ENCODE peak calls at places on chromosomes 13 and 19, in six cellular contexts. One of them, this sample, is unnamed.

GRCh38 chr13:103312467-103312866 is 246.2 kb upstream of the SLC10A2 start:
- DNase-seq in GM23338: no peak
- DNase-seq in progenitor cell of endocrine pancreas: no peak
- DNase-seq in ovary: no peak
- DNase-seq in psoas muscle: no peak
- DNase-seq in natural killer cell: no peak
- DNase-seq in this sample: no peak

GRCh38 chr19:29680447-29680846 is 15.2 kb downstream of the PLEKHF1 start:
- DNase-seq in GM23338: no peak
- DNase-seq in natural killer cell: peak
- DNase-seq in ovary: no peak
- DNase-seq in progenitor cell of endocrine pancreas: no peak
- DNase-seq in psoas muscle: peak
- DNase-seq in this sample: peak

GRCh38 chr13:40484981-40485380 is 181.5 kb downstream of the FOXO1 start:
- DNase-seq in progenitor cell of endocrine pancreas: no peak
- DNase-seq in psoas muscle: no peak
- DNase-seq in GM23338: no peak
- DNase-seq in ovary: no peak
- DNase-seq in natural killer cell: no peak
- DNase-seq in this sample: peak

GRCh38 chr13:24671367-24672117 is 8.7 kb upstream of the ATP12A start:
- DNase-seq in GM23338: peak
- DNase-seq in psoas muscle: no peak
- DNase-seq in natural killer cell: no peak
- DNase-seq in ovary: peak
- DNase-seq in progenitor cell of endocrine pancreas: no peak
- DNase-seq in this sample: no peak

GRCh38 chr13:46160474-46161066 is 21.4 kb downstream of the LCP1 start:
- DNase-seq in natural killer cell: no peak
- DNase-seq in psoas muscle: no peak
- DNase-seq in ovary: no peak
- DNase-seq in GM23338: peak
- DNase-seq in progenitor cell of endocrine pancreas: no peak
- DNase-seq in this sample: no peak

GRCh38 chr19:55525289-55526101 is 11.4 kb downstream of the SBK2 start:
- DNase-seq in psoas muscle: no peak
- DNase-seq in GM23338: no peak
- DNase-seq in progenitor cell of endocrine pancreas: no peak
- DNase-seq in natural killer cell: no peak
- DNase-seq in ovary: no peak
- DNase-seq in this sample: no peak

GRCh38 chr19:40603071-40603718 is 2.0 kb downstream of the LTBP4 start:
- DNase-seq in progenitor cell of endocrine pancreas: no peak
- DNase-seq in psoas muscle: no peak
- DNase-seq in ovary: peak
- DNase-seq in natural killer cell: no peak
- DNase-seq in GM23338: peak
- DNase-seq in this sample: no peak

GRCh38 chr13:110697842-110698241 is 8.1 kb downstream of the CARS2 start:
- DNase-seq in progenitor cell of endocrine pancreas: no peak
- DNase-seq in psoas muscle: no peak
- DNase-seq in ovary: no peak
- DNase-seq in GM23338: no peak
- DNase-seq in natural killer cell: no peak
- DNase-seq in this sample: no peak

GRCh38 chr13:38900188-38900587 is 90.4 kb downstream of the STOML3 start:
- DNase-seq in progenitor cell of endocrine pancreas: no peak
- DNase-seq in psoas muscle: no peak
- DNase-seq in ovary: no peak
- DNase-seq in GM23338: peak
- DNase-seq in natural killer cell: no peak
- DNase-seq in this sample: no peak

GRCh38 chr19:34041922-34042521 is 130.3 kb upstream of the LSM14A start:
- DNase-seq in ovary: peak
- DNase-seq in natural killer cell: peak
- DNase-seq in GM23338: peak
- DNase-seq in psoas muscle: peak
- DNase-seq in progenitor cell of endocrine pancreas: peak
- DNase-seq in this sample: peak

GRCh38 chr13:100954430-100955361 is 280.1 kb upstream of the TMTC4 start:
- DNase-seq in natural killer cell: no peak
- DNase-seq in GM23338: no peak
- DNase-seq in ovary: no peak
- DNase-seq in progenitor cell of endocrine pancreas: no peak
- DNase-seq in psoas muscle: no peak
- DNase-seq in this sample: no peak

GRCh38 chr13:29801737-29802305 is 48.6 kb downstream of the UBL3 start:
- DNase-seq in psoas muscle: no peak
- DNase-seq in natural killer cell: no peak
- DNase-seq in progenitor cell of endocrine pancreas: no peak
- DNase-seq in ovary: no peak
- DNase-seq in GM23338: peak
- DNase-seq in this sample: no peak

DNA sequence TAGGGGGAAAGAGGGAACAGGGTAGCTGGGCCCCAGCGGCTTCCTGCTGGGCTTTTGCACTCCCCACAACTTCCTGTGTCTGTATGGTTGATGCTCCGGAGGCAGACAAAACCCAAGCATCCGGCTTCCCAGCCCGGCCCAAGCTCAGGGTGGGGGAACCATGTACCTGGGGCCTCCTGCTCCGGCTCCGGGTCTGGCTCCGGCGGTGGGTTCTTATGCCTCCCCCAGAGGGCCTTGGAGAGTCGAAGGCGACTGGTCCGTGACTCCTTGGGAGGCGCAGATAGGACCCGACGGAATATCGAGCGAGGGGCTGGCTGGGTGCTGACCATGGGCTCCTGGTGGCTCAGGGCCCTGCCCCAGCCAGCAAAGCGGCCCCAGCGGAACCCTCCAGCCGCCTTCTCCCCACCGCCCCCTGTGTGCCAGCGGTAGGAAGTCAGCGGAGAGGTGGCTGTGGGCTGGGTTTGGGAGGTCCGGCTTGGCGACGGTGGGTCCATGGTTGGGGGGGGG is 426 bp downstream of the RASAL3 start:
- DNase-seq in ovary: no peak
- DNase-seq in natural killer cell: peak
- DNase-seq in progenitor cell of endocrine pancreas: no peak
- DNase-seq in psoas muscle: no peak
- DNase-seq in GM23338: peak
- DNase-seq in this sample: peak
- TF ChIP-seq CTCF in ovary: no peak
- TF ChIP-seq CTCF in natural killer cell: no peak
- TF ChIP-seq CTCF in progenitor cell of endocrine pancreas: no peak
- TF ChIP-seq CTCF in psoas muscle: no peak
- TF ChIP-seq CTCF in GM23338: peak
- TF ChIP-seq CTCF in this sample: no peak

DNA sequence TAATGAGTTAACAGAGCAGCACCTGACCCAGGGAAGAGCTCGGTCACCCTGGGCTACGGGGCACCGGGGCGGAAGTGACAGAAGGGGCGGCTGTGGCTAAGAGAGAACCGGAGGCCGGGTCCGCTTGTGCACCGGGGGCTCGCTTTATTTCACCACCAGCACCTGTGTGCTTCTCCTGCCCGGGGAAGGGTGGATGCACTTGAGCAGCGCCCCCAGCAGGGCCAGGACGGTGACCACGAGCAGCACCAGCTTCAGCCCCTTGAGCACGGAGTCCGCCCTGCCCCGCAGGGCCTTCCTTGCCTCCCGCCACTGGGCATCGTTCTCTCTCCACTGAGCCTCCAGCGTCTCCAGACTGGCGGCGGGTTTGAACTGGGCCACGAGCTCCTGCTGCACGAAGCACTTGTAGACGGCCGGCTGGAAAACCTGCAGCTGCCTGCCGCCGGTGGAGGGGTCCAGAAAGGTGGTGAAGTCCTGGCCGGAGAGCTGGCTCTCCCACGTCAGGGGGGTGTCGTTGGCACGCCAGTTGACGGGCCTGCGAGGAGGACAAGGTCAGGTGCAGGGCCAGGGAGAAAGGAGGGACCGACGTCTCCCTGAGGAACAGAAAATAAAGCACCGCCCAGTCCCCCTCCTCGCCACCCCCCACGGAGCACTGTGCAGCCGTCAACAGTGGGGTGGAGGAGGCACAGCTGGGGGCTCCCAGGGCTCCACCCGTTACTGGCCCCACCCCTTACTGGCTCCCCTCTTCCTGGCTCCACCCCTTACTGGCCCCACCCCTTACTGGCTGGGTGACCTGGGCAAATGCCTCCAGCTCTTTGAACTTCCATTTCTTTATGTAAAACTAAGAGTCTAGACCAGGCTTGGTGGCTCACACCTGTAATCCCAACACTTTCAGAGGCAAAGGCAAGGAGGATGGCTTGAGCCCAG is 3.6 kb downstream of the FAM187B start:
- DNase-seq in natural killer cell: peak
- DNase-seq in GM23338: peak
- DNase-seq in progenitor cell of endocrine pancreas: no peak
- DNase-seq in ovary: no peak
- DNase-seq in psoas muscle: no peak
- DNase-seq in this sample: no peak
- TF ChIP-seq CTCF in natural killer cell: no peak
- TF ChIP-seq CTCF in GM23338: peak
- TF ChIP-seq CTCF in progenitor cell of endocrine pancreas: no peak
- TF ChIP-seq CTCF in ovary: no peak
- TF ChIP-seq CTCF in psoas muscle: no peak
- TF ChIP-seq CTCF in this sample: no peak

DNA sequence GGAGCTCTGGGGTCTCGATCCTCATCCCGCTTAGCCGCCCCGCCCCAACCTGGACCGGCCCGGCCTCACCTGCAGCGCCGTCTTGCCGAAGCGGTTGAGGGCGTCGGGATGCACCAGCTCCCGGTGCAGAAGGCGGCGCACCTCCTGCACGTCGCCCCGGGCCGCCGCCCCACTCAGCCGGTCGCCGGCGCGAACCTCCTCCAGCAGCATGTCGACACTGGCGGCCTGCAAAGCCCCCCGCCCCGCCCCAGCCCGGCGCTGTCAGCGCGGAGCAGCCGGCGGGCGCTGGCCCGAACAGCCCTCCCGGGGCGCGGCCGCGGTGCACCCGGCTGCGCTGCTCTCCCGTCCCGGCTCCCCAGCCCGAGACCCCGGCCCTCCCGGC is 344 bp downstream of the CDKN2D start:
- DNase-seq in GM23338: peak
- DNase-seq in ovary: no peak
- DNase-seq in psoas muscle: peak
- DNase-seq in progenitor cell of endocrine pancreas: no peak
- DNase-seq in natural killer cell: no peak
- DNase-seq in this sample: peak
- TF ChIP-seq CTCF in GM23338: peak
- TF ChIP-seq CTCF in ovary: no peak
- TF ChIP-seq CTCF in psoas muscle: no peak
- TF ChIP-seq CTCF in progenitor cell of endocrine pancreas: peak
- TF ChIP-seq CTCF in natural killer cell: no peak
- TF ChIP-seq CTCF in this sample: no peak

DNA sequence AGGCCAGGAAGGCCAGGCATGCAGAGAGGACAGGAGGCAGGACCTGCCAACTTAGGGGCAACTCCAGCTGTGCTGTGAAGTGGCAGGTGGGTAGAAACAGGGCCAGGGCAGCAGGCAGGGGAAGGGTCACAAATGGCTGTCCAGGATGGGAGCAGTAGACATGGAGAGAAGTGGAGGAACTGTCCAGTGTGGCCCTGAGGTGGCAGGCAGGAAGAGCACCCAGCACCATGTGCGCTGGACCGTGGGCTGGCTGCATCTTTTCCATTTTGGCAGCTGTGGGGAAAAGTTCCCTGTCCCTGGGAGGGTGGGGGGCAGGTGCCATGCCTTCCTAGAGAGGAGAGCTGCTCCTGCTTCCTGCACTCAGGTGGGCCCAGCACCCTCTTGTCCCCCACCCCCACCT is 13.8 kb downstream of the DEDD2 start:
- DNase-seq in natural killer cell: no peak
- DNase-seq in GM23338: no peak
- DNase-seq in psoas muscle: no peak
- DNase-seq in ovary: no peak
- DNase-seq in progenitor cell of endocrine pancreas: no peak
- DNase-seq in this sample: no peak
- TF ChIP-seq CTCF in natural killer cell: no peak
- TF ChIP-seq CTCF in GM23338: no peak
- TF ChIP-seq CTCF in psoas muscle: no peak
- TF ChIP-seq CTCF in ovary: no peak
- TF ChIP-seq CTCF in progenitor cell of endocrine pancreas: no peak
- TF ChIP-seq CTCF in this sample: no peak

GRCh38 chr13:26624572-26624971 is 67.1 kb downstream of the WASF3 start:
- DNase-seq in psoas muscle: no peak
- DNase-seq in natural killer cell: no peak
- DNase-seq in progenitor cell of endocrine pancreas: no peak
- DNase-seq in ovary: no peak
- DNase-seq in GM23338: no peak
- DNase-seq in this sample: no peak

GRCh38 chr13:26628706-26629105 is 71.2 kb downstream of the WASF3 start:
- DNase-seq in natural killer cell: no peak
- DNase-seq in ovary: no peak
- DNase-seq in psoas muscle: no peak
- DNase-seq in progenitor cell of endocrine pancreas: no peak
- DNase-seq in GM23338: peak
- DNase-seq in this sample: no peak

GRCh38 chr13:26629260-26629659 is 71.8 kb downstream of the WASF3 start:
- DNase-seq in ovary: no peak
- DNase-seq in GM23338: peak
- DNase-seq in natural killer cell: no peak
- DNase-seq in progenitor cell of endocrine pancreas: no peak
- DNase-seq in psoas muscle: no peak
- DNase-seq in this sample: peak
- TF ChIP-seq CTCF in ovary: no peak
- TF ChIP-seq CTCF in GM23338: peak
- TF ChIP-seq CTCF in natural killer cell: no peak
- TF ChIP-seq CTCF in progenitor cell of endocrine pancreas: peak
- TF ChIP-seq CTCF in psoas muscle: no peak
- TF ChIP-seq CTCF in this sample: no peak

DNA sequence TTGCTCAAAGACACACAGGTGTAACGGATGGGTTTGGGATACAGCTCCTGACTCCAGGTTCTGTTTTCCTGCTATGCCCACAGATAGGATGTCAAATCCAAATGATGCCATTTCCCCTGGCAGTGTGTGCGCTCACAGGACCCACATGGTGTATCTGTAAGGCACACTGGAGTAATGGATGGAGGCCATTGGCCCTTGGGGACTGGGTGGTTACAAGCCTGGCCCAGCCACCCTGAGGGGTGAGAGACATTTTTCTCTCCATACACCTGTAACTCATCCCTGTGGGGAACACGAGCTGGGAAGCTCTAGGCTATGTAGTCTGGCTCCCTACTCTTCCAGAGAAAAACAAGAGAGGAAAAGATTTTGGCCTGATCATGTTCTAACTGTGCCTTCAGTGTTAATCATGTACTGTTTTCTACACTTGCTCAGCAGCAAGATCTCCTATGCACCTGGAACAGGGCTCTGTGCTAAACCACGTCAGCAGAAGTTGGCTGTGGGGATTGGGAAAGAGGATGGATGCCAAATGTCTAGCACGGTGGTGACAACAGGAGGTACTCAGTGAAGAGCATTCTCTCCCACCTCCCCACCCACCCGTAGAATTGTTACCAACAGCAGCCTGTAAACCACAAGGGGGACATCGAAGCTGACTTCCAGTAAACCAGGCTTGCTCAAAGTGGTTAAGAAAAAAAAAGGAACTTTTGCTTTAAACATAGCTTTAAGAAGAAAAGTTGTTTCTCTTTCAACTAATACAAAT is 237.0 kb downstream of the LACC1 start:
- DNase-seq in psoas muscle: no peak
- DNase-seq in ovary: no peak
- DNase-seq in progenitor cell of endocrine pancreas: no peak
- DNase-seq in natural killer cell: no peak
- DNase-seq in GM23338: peak
- DNase-seq in this sample: peak
- TF ChIP-seq CTCF in psoas muscle: no peak
- TF ChIP-seq CTCF in ovary: no peak
- TF ChIP-seq CTCF in progenitor cell of endocrine pancreas: no peak
- TF ChIP-seq CTCF in natural killer cell: peak
- TF ChIP-seq CTCF in GM23338: peak
- TF ChIP-seq CTCF in this sample: no peak

GRCh38 chr19:38952395-38953165 is 21.8 kb downstream of the MRPS12 start:
- DNase-seq in progenitor cell of endocrine pancreas: no peak
- DNase-seq in GM23338: peak
- DNase-seq in psoas muscle: no peak
- DNase-seq in ovary: no peak
- DNase-seq in natural killer cell: no peak
- DNase-seq in this sample: peak
- TF ChIP-seq CTCF in progenitor cell of endocrine pancreas: peak
- TF ChIP-seq CTCF in GM23338: peak
- TF ChIP-seq CTCF in psoas muscle: no peak
- TF ChIP-seq CTCF in ovary: no peak
- TF ChIP-seq CTCF in natural killer cell: peak
- TF ChIP-seq CTCF in this sample: peak

This sample was measured in activated CD8-positive, alpha-beta T cell treated with anti-CD3 and anti-CD28 coated beads for 36 hours.